ENCODE peak calls at places on chromosomes 7 and 10, in four cellular contexts. T is K562, W is HepG2, C is GM12878. S is an unnamed sample.

GRCh38 chr7:107538001-107538400 is 25.7 kb downstream of the COG5 start:
- DNase-seq in T (no peak), W (no peak), C (no peak), S (no peak)

GRCh38 chr10:86025509-86025908 is 341.1 kb downstream of the GRID1 start:
- DNase-seq in T (peak), W (no peak), C (no peak), S (no peak)

GRCh38 chr10:74771054-74771453 is 55.3 kb upstream of the KAT6B start:
- DNase-seq in T (no peak), W (no peak), C (no peak), S (no peak)

GRCh38 chr10:106043833-106044232 is 1120.7 kb downstream of the SORCS1 start:
- DNase-seq in T (no peak), W (no peak), C (no peak), S (no peak)

GRCh38 chr7:129343099-129343700 is 91.0 kb upstream of the STRIP2 start:
- DNase-seq in T (peak), W (peak), C (no peak), S (peak)

GRCh38 chr10:79206300-79207095 is 137.7 kb downstream of the ZMIZ1 start:
- DNase-seq in T (no peak), W (no peak), C (no peak), S (no peak)

GRCh38 chr7:24617957-24618616 is 44.8 kb downstream of the PALS2 start:
- DNase-seq in T (no peak), W (no peak), C (no peak), S (no peak)

GRCh38 chr7:96084880-96085551 is 236.9 kb downstream of the SLC25A13 start:
- DNase-seq in T (no peak), W (no peak), C (no peak), S (no peak)

GRCh38 chr7:88759216-88759955 is at the start of gene ZNF804B:
- DNase-seq in T (peak), W (no peak), C (no peak), S (peak)

GRCh38 chr7:98203964-98204605 is 7.2 kb upstream of the BHLHA15 start:
- DNase-seq in T (no peak), W (no peak), C (no peak), S (no peak)

GRCh38 chr10:397321-398068 is 262.2 kb downstream of the ZMYND11 start:
- DNase-seq in T (no peak), W (no peak), C (no peak), S (no peak)

GRCh38 chr7:70384891-70385290 is 747.1 kb upstream of the GALNT17 start:
- DNase-seq in T (no peak), W (no peak), C (no peak), S (no peak)

GRCh38 chr10:116113721-116114501 is 159.1 kb downstream of the GFRA1 start:
- DNase-seq in T (no peak), W (no peak), C (no peak), S (no peak)

GRCh38 chr7:102860351-102860811 is 52.4 kb upstream of the LRRC17 start:
- DNase-seq in T (no peak), W (peak), C (no peak), S (no peak)

GRCh38 chr10:57221674-57222073 is 860.6 kb upstream of the ZWINT start:
- DNase-seq in T (no peak), W (no peak), C (no peak), S (no peak)

GRCh38 chr7:82204694-82205093 is 238.9 kb downstream of the CACNA2D1 start:
- DNase-seq in T (no peak), W (no peak), C (no peak), S (no peak)

GRCh38 chr10:60718891-60719290 is 59.4 kb upstream of the CDK1 start:
- DNase-seq in T (no peak), W (no peak), C (no peak), S (no peak)

GRCh38 chr7:141600139-141600538 is 48.9 kb downstream of the AGK start:
- DNase-seq in T (no peak), W (peak), C (no peak), S (no peak)

GRCh38 chr10:114489521-114490310 is 85.4 kb upstream of the AFAP1L2 start:
- DNase-seq in T (no peak), W (peak), C (no peak), S (no peak)

GRCh38 chr10:73586583-73586984 is 4.6 kb downstream of the USP54 start:
- DNase-seq in T (no peak), W (peak), C (no peak), S (no peak)

GRCh38 chr10:50809596-50809995 is 69.9 kb downstream of the ASAH2B start:
- DNase-seq in T (no peak), W (no peak), C (no peak), S (no peak)

GRCh38 chr7:64314493-64315020 is 796 bp downstream of the ZNF736 start:
- DNase-seq in T (no peak), W (no peak), C (no peak), S (no peak)

GRCh38 chr10:47021850-47022249 is 110.6 kb downstream of the PTPN20 start:
- DNase-seq in T (no peak), W (no peak), C (no peak), S (no peak)

GRCh38 chr7:121544726-121545125 is 148.6 kb upstream of the FAM3C start:
- DNase-seq in T (no peak), W (peak), C (no peak), S (no peak)

GRCh38 chr10:65952086-65952485 is 973.8 kb upstream of the LRRTM3 start:
- DNase-seq in T (no peak), W (no peak), C (no peak), S (no peak)

GRCh38 chr10:73948947-73949633 is 38.2 kb downstream of the PLAU start:
- DNase-seq in T (no peak), W (no peak), C (no peak), S (no peak)

DNA sequence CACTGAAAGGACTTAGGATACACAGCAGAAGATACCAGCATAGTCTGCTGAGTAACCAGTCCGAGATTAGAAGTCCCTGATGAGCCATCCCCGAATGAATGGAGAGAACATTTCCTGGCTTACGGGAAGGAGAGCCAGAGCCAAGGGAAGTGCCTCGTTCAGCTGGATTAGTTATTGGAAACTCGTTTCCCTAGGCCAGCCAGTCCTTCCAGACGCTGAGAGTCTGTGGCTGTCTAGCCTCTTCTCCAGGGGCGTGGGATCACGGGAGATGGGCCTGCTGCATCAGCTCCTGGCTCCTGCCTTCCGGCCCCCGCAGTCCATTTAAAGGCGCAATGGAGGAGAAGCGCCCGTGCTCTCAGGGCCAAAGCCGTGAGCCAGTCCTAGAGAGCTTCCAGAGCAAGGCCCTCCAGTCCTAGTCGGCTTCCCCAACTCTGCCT is 712.8 kb downstream of the PARD3 start:
- DNase-seq in T (no peak), W (no peak), C (no peak), S (no peak)
- TF ChIP-seq TARDBP in T (no peak), W (no peak), C (no peak), S (no peak)

DNA sequence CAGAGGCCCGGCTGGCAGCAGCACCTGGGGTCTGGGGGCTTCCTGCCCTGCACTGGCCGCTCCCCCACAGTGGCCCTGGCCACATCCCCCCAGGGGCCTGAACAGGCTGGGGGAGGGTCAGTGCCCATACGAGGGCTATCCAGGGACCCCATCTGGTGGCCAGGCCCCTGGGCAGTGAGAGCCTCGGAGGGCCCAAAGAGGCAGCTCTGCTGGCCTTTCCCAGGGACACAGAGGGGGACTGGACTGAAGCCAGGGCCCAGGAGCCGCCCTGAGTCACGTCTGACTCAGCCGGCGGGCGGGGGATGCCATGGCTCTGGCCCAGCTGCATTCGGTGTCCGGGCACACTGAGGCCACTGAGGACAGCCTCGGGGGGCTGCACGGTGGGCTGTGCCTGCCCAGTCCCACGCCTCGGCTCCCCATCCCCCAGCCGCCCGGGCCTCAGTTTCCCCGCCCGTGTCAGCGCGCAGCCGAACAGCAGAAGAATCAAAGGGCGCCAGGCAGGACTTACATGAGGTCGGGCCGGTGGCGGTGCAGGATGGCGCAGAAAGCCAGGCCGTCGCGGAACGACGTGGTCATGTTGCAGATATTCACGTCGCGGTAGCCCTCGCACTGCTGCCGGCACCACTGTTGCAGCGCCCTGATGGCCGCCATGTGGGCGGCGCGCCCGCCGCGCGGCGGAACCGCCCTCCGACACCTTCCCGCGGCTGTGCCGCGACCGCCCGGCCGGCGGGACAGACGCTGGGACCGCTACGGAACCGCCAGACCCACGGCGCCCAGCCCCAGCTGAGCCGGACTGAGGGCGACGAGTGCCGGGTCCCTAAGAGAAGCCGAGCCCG is at the start of gene MICALL2:
- DNase-seq in T (peak), W (peak), C (no peak), S (peak)
- TF ChIP-seq TARDBP in T (no peak), W (no peak), C (no peak), S (no peak)

GRCh38 chr7:117772416-117772815 is 100.8 kb downstream of the CTTNBP2 start:
- DNase-seq in T (no peak), W (no peak), C (no peak), S (no peak)
- TF ChIP-seq TARDBP in T (no peak), W (no peak), C (no peak), S (no peak)

GRCh38 chr10:31121797-31122586 is 90.3 kb upstream of the ZNF438 start:
- DNase-seq in T (no peak), W (no peak), C (no peak), S (no peak)

GRCh38 chr10:31116226-31116625 is 84.6 kb upstream of the ZNF438 start:
- DNase-seq in T (no peak), W (no peak), C (no peak), S (no peak)

GRCh38 chr10:31120392-31120791 is 88.7 kb upstream of the ZNF438 start:
- DNase-seq in T (no peak), W (no peak), C (no peak), S (no peak)

GRCh38 chr10:31121074-31121685 is 89.5 kb upstream of the ZNF438 start:
- DNase-seq in T (no peak), W (no peak), C (no peak), S (no peak)

GRCh38 chr10:31118561-31118960 is 86.9 kb upstream of the ZNF438 start:
- DNase-seq in T (no peak), W (no peak), C (no peak), S (no peak)
- TF ChIP-seq TARDBP in T (no peak), W (no peak), C (no peak), S (no peak)

GRCh38 chr7:45712057-45712689 is 138.0 kb downstream of the ADCY1 start:
- DNase-seq in T (no peak), W (no peak), C (no peak), S (no peak)
- TF ChIP-seq TARDBP in T (no peak), W (no peak), C (no peak), S (no peak)